ENCODE peak calls at places on chromosomes 1 and 21, in ten cellular contexts. F is upper lobe of right lung; D is thoracic aorta; L is fibroblast of villous mesenchyme; M is progenitor cell of endocrine pancreas; T is astrocyte of the cerebellum; J is CD8-positive, alpha-beta T cell; U is astrocyte; Y is BE2C; N is Calu3. X is an unnamed sample.

GRCh38 chr1:197481101-197481500 is 213.0 kb downstream of the CRB1 start:
- DNase-seq in N (no peak), U (no peak), D (no peak), F (peak), M (no peak), Y (peak), T (no peak), L (no peak), J (no peak), X (no peak)

GRCh38 chr1:64263335-64263734 is 59.9 kb downstream of the UBE2U start:
- DNase-seq in U (no peak), T (no peak), L (no peak), Y (no peak), N (no peak), F (no peak), J (no peak), M (no peak), D (no peak), X (peak)

GRCh38 chr1:95084317-95085176 is 11.8 kb upstream of the ALG14 start:
- DNase-seq in J (no peak), Y (peak), T (no peak), M (no peak), U (no peak), N (peak), L (peak), D (no peak), F (no peak), X (no peak)

GRCh38 chr1:26017606-26018005 is 4.0 kb upstream of the EXTL1 start:
- DNase-seq in M (no peak), J (no peak), N (no peak), F (no peak), T (no peak), U (peak), L (no peak), D (no peak), Y (no peak), X (no peak)

GRCh38 chr1:109818351-109819325 is 54.9 kb upstream of the EPS8L3 start:
- DNase-seq in L (no peak), N (no peak), F (no peak), D (no peak), U (no peak), Y (no peak), T (no peak), M (no peak), J (no peak), X (no peak)

GRCh38 chr1:92486251-92487077 is at the start of gene GFI1:
- DNase-seq in F (peak), N (no peak), M (peak), Y (peak), T (no peak), L (peak), D (no peak), J (peak), U (no peak), X (no peak)

GRCh38 chr1:11903210-11903609 is 23.0 kb downstream of the KIAA2013 start:
- DNase-seq in N (no peak), Y (no peak), L (no peak), T (no peak), D (no peak), J (no peak), F (no peak), M (no peak), U (no peak), X (no peak)

GRCh38 chr1:28578696-28579218 is 13.3 kb upstream of the RAB42 start:
- DNase-seq in U (no peak), L (no peak), J (no peak), Y (no peak), T (no peak), D (no peak), F (no peak), N (no peak), M (no peak), X (no peak)

GRCh38 chr1:211126622-211127021 is 7.3 kb downstream of the KCNH1 start:
- DNase-seq in T (no peak), F (no peak), N (no peak), L (peak), J (no peak), Y (no peak), M (no peak), U (no peak), D (no peak), X (no peak)

GRCh38 chr1:28417441-28418277 is 48.1 kb downstream of the PHACTR4 start:
- DNase-seq in L (peak), D (no peak), Y (no peak), F (no peak), M (no peak), N (peak), J (no peak), T (no peak), U (peak), X (no peak)

GRCh38 chr21:44867464-44867863 is 6.0 kb downstream of the PTTG1IP start:
- DNase-seq in J (no peak), F (peak), L (no peak), N (no peak), D (no peak), T (no peak), Y (no peak), M (no peak), U (no peak), X (no peak)

GRCh38 chr21:19237603-19238002 is 834.0 kb upstream of the TMPRSS15 start:
- DNase-seq in D (no peak), U (no peak), N (no peak), M (no peak), Y (no peak), F (no peak), T (no peak), L (no peak), J (no peak), X (no peak)

GRCh38 chr1:239635276-239635675 is 248.9 kb downstream of the CHRM3 start:
- DNase-seq in Y (no peak), F (no peak), J (no peak), M (no peak), T (no peak), N (no peak), U (no peak), L (no peak), D (no peak), X (no peak)

GRCh38 chr1:16091296-16091695 is 17.8 kb upstream of the FAM131C start:
- DNase-seq in T (no peak), J (no peak), F (no peak), N (no peak), L (no peak), M (no peak), D (no peak), Y (no peak), U (no peak), X (peak)

GRCh38 chr1:52601519-52601918 is 652 bp upstream of the GPX7 start:
- DNase-seq in M (no peak), N (no peak), J (no peak), T (no peak), L (no peak), U (no peak), Y (no peak), D (no peak), F (no peak), X (no peak)

GRCh38 chr1:48777219-48777895 is 666 bp upstream of the BEND5 start:
- DNase-seq in T (no peak), D (no peak), Y (peak), M (no peak), F (no peak), N (peak), U (no peak), L (no peak), J (no peak), X (no peak)

GRCh38 chr1:89965203-89965900 is 29.6 kb upstream of the ZNF326 start:
- DNase-seq in N (no peak), F (no peak), J (no peak), Y (no peak), M (no peak), L (peak), D (no peak), T (no peak), U (no peak), X (no peak)

GRCh38 chr1:165129568-165130164 is 226.8 kb downstream of the LMX1A start:
- DNase-seq in Y (peak), J (no peak), M (peak), T (peak), D (no peak), N (peak), F (peak), U (no peak), L (peak), X (peak)

GRCh38 chr1:229005097-229005496 is 265.8 kb upstream of the RAB4A start:
- DNase-seq in T (no peak), F (no peak), U (no peak), J (no peak), L (no peak), N (no peak), M (no peak), Y (no peak), D (no peak), X (no peak)

GRCh38 chr1:41502912-41503311 is 18.4 kb upstream of the EDN2 start:
- DNase-seq in M (no peak), L (no peak), U (no peak), Y (no peak), N (no peak), F (no peak), T (peak), D (no peak), J (no peak), X (no peak)

GRCh38 chr1:41501581-41501980 is 17.1 kb upstream of the EDN2 start:
- DNase-seq in Y (no peak), M (no peak), J (no peak), T (no peak), D (no peak), L (no peak), U (no peak), F (no peak), N (peak), X (peak)

GRCh38 chr1:41504126-41505035 is 19.9 kb upstream of the EDN2 start:
- DNase-seq in L (peak), U (peak), J (no peak), F (no peak), D (no peak), T (peak), N (peak), Y (peak), M (no peak), X (no peak)

GRCh38 chr1:41500781-41501518 is 16.5 kb upstream of the EDN2 start:
- DNase-seq in T (no peak), Y (no peak), M (no peak), L (no peak), N (peak), J (no peak), U (peak), F (no peak), D (no peak), X (no peak)

GRCh38 chr1:41503507-41504125 is 19.1 kb upstream of the EDN2 start:
- DNase-seq in N (no peak), F (no peak), J (no peak), L (no peak), T (peak), Y (no peak), M (no peak), D (no peak), U (no peak), X (no peak)
- TF ChIP-seq CTCF in N (no peak), F (no peak), J (no peak), L (peak), T (peak), Y (peak), M (peak), D (no peak), U (peak), X (no peak)

GRCh38 chr1:245084551-245084950 is 70.2 kb upstream of the KIF26B start:
- DNase-seq in N (no peak), L (no peak), U (peak), T (no peak), M (no peak), D (no peak), Y (no peak), F (no peak), J (no peak), X (no peak)

GRCh38 chr1:245074898-245075297 is 79.9 kb upstream of the KIF26B start:
- DNase-seq in M (no peak), N (no peak), Y (no peak), F (no peak), D (no peak), T (no peak), J (no peak), U (no peak), L (no peak), X (no peak)

GRCh38 chr1:245074232-245074747 is 80.5 kb upstream of the KIF26B start:
- DNase-seq in M (no peak), L (peak), N (no peak), F (no peak), U (peak), Y (no peak), J (no peak), D (no peak), T (no peak), X (no peak)

DNA sequence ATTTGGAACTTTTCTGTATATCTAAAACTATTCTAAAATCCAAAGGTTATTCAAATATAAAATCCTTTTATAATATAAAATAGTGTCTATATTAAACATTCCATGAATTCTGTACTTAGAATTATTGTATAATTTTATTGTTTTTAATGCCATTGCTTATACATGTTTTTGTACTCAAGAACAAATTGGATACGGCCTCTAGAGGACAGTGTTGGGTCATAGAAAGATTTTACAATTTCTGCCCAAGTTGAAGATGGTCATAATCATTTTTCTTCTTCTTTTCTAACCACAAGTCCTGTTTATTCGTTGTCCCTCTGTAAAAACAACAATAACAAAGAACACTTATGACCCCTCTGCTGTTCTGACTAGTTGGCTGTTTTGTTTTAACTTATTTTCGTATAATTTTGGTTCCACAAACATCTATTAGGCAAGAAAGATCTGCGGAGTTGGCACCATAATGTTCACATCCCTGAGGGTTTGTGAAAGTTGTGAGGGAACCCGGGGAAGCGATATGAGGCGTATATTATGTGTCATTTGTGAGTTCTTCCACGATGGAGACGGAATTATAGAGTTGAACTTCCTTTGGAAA is 75.7 kb upstream of the KIF26B start:
- DNase-seq in Y (peak), J (no peak), M (no peak), N (peak), D (no peak), T (peak), F (no peak), U (peak), L (peak), X (no peak)
- TF ChIP-seq CTCF in Y (peak), J (peak), M (peak), N (peak), D (no peak), T (peak), F (peak), U (peak), L (peak), X (no peak)

GRCh38 chr1:59427155-59427554 is 130.3 kb downstream of the FGGY start:
- DNase-seq in U (peak), M (no peak), J (no peak), N (peak), F (no peak), Y (no peak), L (no peak), T (no peak), D (no peak), X (peak)

GRCh38 chr1:59427784-59428183 is 130.9 kb downstream of the FGGY start:
- DNase-seq in F (no peak), T (no peak), D (no peak), J (no peak), L (no peak), M (no peak), Y (no peak), N (no peak), U (no peak), X (no peak)

GRCh38 chr1:59429651-59430050 is 132.8 kb downstream of the FGGY start:
- DNase-seq in T (no peak), D (no peak), M (no peak), U (no peak), Y (no peak), N (no peak), J (no peak), F (no peak), L (no peak), X (no peak)

GRCh38 chr1:59431566-59432294 is 134.8 kb downstream of the FGGY start:
- DNase-seq in L (no peak), F (no peak), Y (no peak), U (no peak), T (no peak), D (no peak), N (peak), J (no peak), M (no peak), X (no peak)

DNA sequence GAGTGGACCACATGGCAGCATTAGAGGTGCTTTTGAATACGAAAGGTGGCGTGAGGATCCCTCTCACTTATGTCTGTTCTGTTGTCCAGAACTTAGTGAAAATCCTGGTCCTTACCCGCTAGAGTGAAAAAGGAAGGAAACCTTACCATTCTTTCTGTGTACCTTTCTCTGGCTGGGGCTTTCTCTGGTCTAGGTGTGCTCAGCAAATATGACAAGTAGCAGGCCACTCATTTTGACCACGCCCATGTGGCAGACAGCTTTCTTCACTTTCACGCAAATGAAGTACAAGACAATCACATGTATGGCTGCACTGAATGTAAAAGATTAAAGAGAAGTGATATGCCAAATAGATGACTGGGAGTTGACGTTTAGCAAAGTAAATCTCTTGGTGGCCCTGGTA is 131.9 kb downstream of the FGGY start:
- DNase-seq in D (no peak), L (no peak), Y (no peak), U (no peak), M (no peak), F (no peak), J (no peak), N (no peak), T (no peak), X (no peak)
- TF ChIP-seq CTCF in D (no peak), L (no peak), Y (no peak), U (no peak), M (no peak), F (no peak), J (no peak), N (no peak), T (no peak), X (no peak)

DNA sequence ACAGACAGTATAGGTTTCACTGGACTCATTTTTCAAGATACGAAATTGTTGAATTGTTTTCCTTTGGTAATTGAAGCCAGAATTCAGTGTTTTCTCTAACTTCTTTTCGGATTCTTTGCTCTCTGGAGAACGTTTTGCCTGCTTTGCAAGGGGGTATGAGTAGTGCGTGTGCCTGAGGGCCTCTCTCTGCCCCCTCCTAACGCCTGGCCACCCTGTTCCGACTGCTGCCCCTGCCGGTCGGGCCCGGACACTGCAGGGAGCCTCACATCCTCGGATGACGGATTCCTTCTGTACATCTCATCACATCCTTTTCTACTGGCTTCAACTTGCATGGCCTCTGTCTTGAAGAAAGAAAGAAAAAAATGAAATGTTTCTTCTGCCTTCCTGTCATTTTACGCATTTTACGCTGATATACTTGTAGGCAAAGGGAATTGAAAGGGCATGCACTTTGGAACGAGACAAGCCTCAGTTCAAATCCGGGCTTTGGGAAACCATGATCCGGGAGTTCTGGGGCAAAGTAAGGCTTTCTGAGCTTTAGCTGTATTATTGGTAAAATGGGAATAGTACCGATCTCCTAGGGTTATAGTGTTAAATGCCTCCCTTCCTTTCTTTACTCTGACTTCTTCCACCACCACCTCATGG is 65.1 kb downstream of the DISC1 start:
- DNase-seq in L (peak), T (no peak), Y (peak), D (no peak), U (peak), J (no peak), F (no peak), N (peak), M (no peak), X (no peak)
- TF ChIP-seq CTCF in L (peak), T (peak), Y (peak), D (peak), U (peak), J (no peak), F (peak), N (peak), M (peak), X (peak)

GRCh38 chr1:178885869-178886268 is 15.0 kb upstream of the ANGPTL1 start:
- DNase-seq in N (no peak), M (no peak), J (no peak), U (no peak), D (no peak), Y (no peak), F (no peak), L (no peak), T (no peak), X (no peak)
- TF ChIP-seq CTCF in N (no peak), M (no peak), J (no peak), U (no peak), D (no peak), Y (peak), F (no peak), L (no peak), T (no peak), X (no peak)

GRCh38 chr1:99180915-99181314 is 83.4 kb upstream of the PLPPR4 start:
- DNase-seq in T (no peak), N (no peak), J (no peak), D (no peak), Y (peak), U (no peak), L (no peak), M (no peak), F (no peak), X (no peak)

GRCh38 chr1:99173900-99174299 is 90.4 kb upstream of the PLPPR4 start:
- DNase-seq in M (no peak), N (no peak), T (no peak), D (no peak), U (peak), L (no peak), J (no peak), Y (no peak), F (no peak), X (no peak)

GRCh38 chr1:99176753-99177152 is 87.5 kb upstream of the PLPPR4 start:
- DNase-seq in T (no peak), U (peak), L (no peak), D (no peak), F (no peak), Y (no peak), M (no peak), J (no peak), N (no peak), X (no peak)

GRCh38 chr1:99180343-99180808 is 83.9 kb upstream of the PLPPR4 start:
- DNase-seq in J (peak), D (peak), T (peak), L (peak), Y (peak), N (peak), U (peak), F (no peak), M (peak), X (peak)

GRCh38 chr1:99177465-99177864 is 86.8 kb upstream of the PLPPR4 start:
- DNase-seq in U (no peak), M (no peak), T (no peak), D (no peak), J (no peak), F (no peak), L (no peak), Y (no peak), N (no peak), X (no peak)
- TF ChIP-seq CTCF in U (no peak), M (no peak), T (no peak), D (no peak), J (no peak), F (no peak), L (no peak), Y (peak), N (no peak), X (no peak)

X was measured in breast epithelium.